ENCODE peak calls at places on chromosomes 1 and 21, in seven cellular contexts. E is iris pigment epithelial cell; Q is aorta; J is NCI-H510A treated with DMSO at 0.1 percent for 48 hours; Z is epithelial cell of esophagus; D is naive thymus-derived CD8-positive, alpha-beta T cell; G is C1 segment of cervical spinal cord. T is an unnamed sample.

GRCh38 chr1:102852583-102852982 is 255.7 kb downstream of the COL11A1 start:
- DNase-seq in Q (no peak), Z (no peak), D (no peak), E (no peak), G (no peak), J (no peak), T (no peak)

GRCh38 chr21:28439852-28440251 is 552.8 kb downstream of the LTN1 start:
- DNase-seq in D (no peak), Q (no peak), Z (no peak), J (no peak), G (no peak), E (peak), T (peak)

GRCh38 chr1:174996474-174996873 is 3.3 kb upstream of the CACYBP start:
- DNase-seq in D (no peak), E (peak), Q (no peak), J (no peak), G (no peak), Z (peak), T (peak)

GRCh38 chr1:66521736-66522365 is 12.1 kb upstream of the SGIP1 start:
- DNase-seq in D (no peak), Z (peak), J (no peak), Q (no peak), G (no peak), E (peak), T (peak)

GRCh38 chr1:193333166-193333565 is 146.8 kb upstream of the B3GALT2 start:
- DNase-seq in D (no peak), J (no peak), E (no peak), Q (no peak), G (no peak), Z (no peak), T (no peak)

GRCh38 chr1:246518456-246519205 is 11.6 kb upstream of the SMYD3 start:
- DNase-seq in E (no peak), J (no peak), Z (no peak), G (no peak), Q (no peak), D (no peak), T (no peak)

GRCh38 chr1:53329183-53329544 is 1.3 kb upstream of the LRP8 start:
- DNase-seq in G (no peak), D (no peak), Q (peak), Z (no peak), J (no peak), E (no peak), T (no peak)

GRCh38 chr1:36855699-36856098 is 178.6 kb downstream of the GRIK3 start:
- DNase-seq in D (no peak), Q (no peak), E (no peak), Z (no peak), G (no peak), J (no peak), T (no peak)

GRCh38 chr1:214106375-214106774 is 118.6 kb downstream of the PROX1 start:
- DNase-seq in J (no peak), Z (no peak), G (no peak), D (no peak), Q (no peak), E (peak), T (no peak)

GRCh38 chr1:228332797-228333738 is 73.6 kb downstream of the TRIM11 start:
- DNase-seq in Q (peak), D (no peak), J (no peak), E (no peak), Z (no peak), G (no peak), T (no peak)

GRCh38 chr1:240005997-240006650 is 85.6 kb upstream of the FMN2 start:
- DNase-seq in D (no peak), Q (no peak), G (no peak), Z (no peak), J (no peak), E (no peak), T (no peak)

GRCh38 chr1:147225193-147225730 is at the start of gene FMO5:
- DNase-seq in Q (peak), J (peak), Z (peak), E (peak), D (peak), G (peak), T (peak)

T was measured in fibroblast of villous mesenchyme.